ENCODE peak calls at places on chromosomes 6 and 20, in six cellular contexts. J is Panc1, V is SK-N-SH, C is H1, I is HCT116, P is transverse colon. S is an unnamed sample.

GRCh38 chr20:14561733-14562132 is 224.3 kb upstream of the FLRT3 start:
- DNase-seq in J (no peak), V (no peak), C (no peak), I (no peak), P (no peak), S (no peak)

GRCh38 chr6:88611721-88612120 is 351.7 kb downstream of the RNGTT start:
- DNase-seq in J (no peak), V (no peak), C (no peak), I (no peak), P (no peak), S (no peak)

GRCh38 chr6:11783524-11784064 is 5.0 kb upstream of the ADTRP start:
- DNase-seq in J (no peak), V (no peak), C (no peak), I (no peak), P (no peak), S (no peak)

GRCh38 chr6:3276174-3277167 is 17.7 kb downstream of the PSMG4 start:
- DNase-seq in J (no peak), V (no peak), C (no peak), I (no peak), P (no peak), S (no peak)

GRCh38 chr20:64188682-64189529 is 24.7 kb downstream of the MYT1 start:
- DNase-seq in J (no peak), V (peak), C (peak), I (peak), P (peak), S (no peak)

GRCh38 chr6:25946631-25947030 is 16.0 kb upstream of the TRIM38 start:
- DNase-seq in J (no peak), V (no peak), C (no peak), I (no peak), P (no peak), S (no peak)

GRCh38 chr6:90294008-90294511 is 2.6 kb downstream of the BACH2 start:
- DNase-seq in J (no peak), V (no peak), C (no peak), I (no peak), P (no peak), S (no peak)

GRCh38 chr6:108960601-108961000 is 112.4 kb downstream of the ARMC2 start:
- DNase-seq in J (no peak), V (no peak), C (no peak), I (no peak), P (no peak), S (no peak)

GRCh38 chr20:4894409-4894808 is 106.9 kb downstream of the SLC23A2 start:
- DNase-seq in J (no peak), V (no peak), C (no peak), I (no peak), P (no peak), S (no peak)

GRCh38 chr20:39259010-39259803 is 297.1 kb downstream of the DHX35 start:
- DNase-seq in J (no peak), V (peak), C (no peak), I (no peak), P (no peak), S (no peak)

GRCh38 chr20:51500936-51501335 is 41.6 kb downstream of the NFATC2 start:
- DNase-seq in J (no peak), V (no peak), C (no peak), I (no peak), P (no peak), S (no peak)

GRCh38 chr6:146289816-146290588 is 253.6 kb upstream of the RAB32 start:
- DNase-seq in J (no peak), V (no peak), C (no peak), I (no peak), P (no peak), S (no peak)

GRCh38 chr20:24918579-24919566 is 30.2 kb upstream of the CST7 start:
- DNase-seq in J (no peak), V (no peak), C (no peak), I (no peak), P (no peak), S (no peak)

GRCh38 chr6:103409475-103409874 is 1450.2 kb downstream of the HACE1 start:
- DNase-seq in J (no peak), V (no peak), C (no peak), I (no peak), P (no peak), S (no peak)

GRCh38 chr6:130503146-130503545 is 137.3 kb downstream of the TMEM200A start:
- DNase-seq in J (no peak), V (no peak), C (no peak), I (no peak), P (no peak), S (no peak)

GRCh38 chr6:39439342-39440038 is 117.0 kb upstream of the KCNK16 start:
- DNase-seq in J (no peak), V (no peak), C (no peak), I (no peak), P (no peak), S (no peak)

GRCh38 chr20:41837669-41838224 is 219.6 kb upstream of the CHD6 start:
- DNase-seq in J (no peak), V (peak), C (no peak), I (no peak), P (no peak), S (no peak)

GRCh38 chr20:5149892-5150225 is 23.1 kb downstream of the CDS2 start:
- DNase-seq in J (no peak), V (no peak), C (no peak), I (no peak), P (no peak), S (no peak)

GRCh38 chr20:12345978-12346377 is 428.3 kb downstream of the BTBD3 start:
- DNase-seq in J (no peak), V (no peak), C (no peak), I (no peak), P (no peak), S (no peak)

GRCh38 chr20:19212524-19213502 is at the start of gene SLC24A3:
- DNase-seq in J (no peak), V (peak), C (no peak), I (no peak), P (peak), S (no peak)

GRCh38 chr6:79874531-79875132 is 72.7 kb downstream of the ELOVL4 start:
- DNase-seq in J (no peak), V (no peak), C (no peak), I (no peak), P (no peak), S (no peak)

GRCh38 chr6:78910611-78911134 is 43.3 kb downstream of the IRAK1BP1 start:
- DNase-seq in J (no peak), V (peak), C (peak), I (no peak), P (peak), S (peak)

GRCh38 chr6:11536795-11537194 is 754 bp upstream of the TMEM170B start:
- DNase-seq in J (no peak), V (peak), C (no peak), I (no peak), P (peak), S (no peak)

GRCh38 chr20:5668529-5668868 is 81.7 kb upstream of the SHLD1 start:
- DNase-seq in J (no peak), V (no peak), C (no peak), I (no peak), P (no peak), S (no peak)

GRCh38 chr6:38423746-38424145 is 216.0 kb downstream of the BTBD9 start:
- DNase-seq in J (no peak), V (no peak), C (no peak), I (no peak), P (no peak), S (no peak)

DNA sequence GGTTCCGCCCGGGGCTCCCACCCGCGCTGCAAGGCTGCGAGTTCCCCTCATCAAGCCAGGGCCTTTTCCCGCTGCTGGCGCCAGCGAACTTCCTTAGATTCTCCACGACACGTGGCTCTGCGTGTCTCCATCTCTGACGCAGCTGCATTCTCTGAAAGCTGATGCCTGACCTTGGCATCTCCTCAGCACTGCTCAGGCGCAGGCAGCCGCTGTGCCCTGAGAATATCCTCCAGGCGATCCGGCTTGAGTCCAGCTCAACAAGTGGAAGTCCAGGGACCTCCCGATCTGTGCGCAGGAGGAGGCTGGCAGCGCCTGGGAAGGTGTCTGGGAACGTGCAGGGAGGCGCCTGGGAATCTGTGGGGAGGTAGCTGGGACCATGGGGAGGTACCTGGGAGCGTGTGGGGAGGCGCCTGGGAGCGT is 171.2 kb upstream of the THBS2 start:
- DNase-seq in J (peak), V (peak), C (no peak), I (no peak), P (no peak), S (no peak)
- TF ChIP-seq POLR2AphosphoS5 in J (no peak), V (no peak), C (no peak), I (no peak), P (no peak), S (no peak)

DNA sequence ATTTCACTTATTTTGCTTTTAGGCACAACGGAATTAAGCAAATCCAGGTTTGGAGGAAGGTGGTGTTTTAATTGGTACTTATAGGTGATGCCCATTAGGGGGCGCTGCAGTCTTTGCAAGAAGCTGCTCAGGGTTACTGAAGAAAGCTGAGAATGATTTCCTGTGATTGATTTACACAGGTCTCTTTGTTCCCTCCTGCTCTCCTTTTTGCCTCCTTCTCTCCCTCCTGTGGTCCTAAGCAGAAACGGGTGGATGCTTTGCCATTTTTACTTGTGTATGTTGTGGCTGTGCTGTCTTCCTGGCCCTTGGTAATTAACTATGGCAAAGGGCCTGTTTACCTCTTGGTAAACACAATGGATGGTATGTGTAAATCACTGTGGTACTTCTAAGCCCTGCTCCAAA is 97.8 kb downstream of the ANKS1A start:
- DNase-seq in J (peak), V (peak), C (peak), I (peak), P (peak), S (peak)
- TF ChIP-seq POLR2AphosphoS5 in J (no peak), V (no peak), C (no peak), I (no peak), P (no peak), S (no peak)

DNA sequence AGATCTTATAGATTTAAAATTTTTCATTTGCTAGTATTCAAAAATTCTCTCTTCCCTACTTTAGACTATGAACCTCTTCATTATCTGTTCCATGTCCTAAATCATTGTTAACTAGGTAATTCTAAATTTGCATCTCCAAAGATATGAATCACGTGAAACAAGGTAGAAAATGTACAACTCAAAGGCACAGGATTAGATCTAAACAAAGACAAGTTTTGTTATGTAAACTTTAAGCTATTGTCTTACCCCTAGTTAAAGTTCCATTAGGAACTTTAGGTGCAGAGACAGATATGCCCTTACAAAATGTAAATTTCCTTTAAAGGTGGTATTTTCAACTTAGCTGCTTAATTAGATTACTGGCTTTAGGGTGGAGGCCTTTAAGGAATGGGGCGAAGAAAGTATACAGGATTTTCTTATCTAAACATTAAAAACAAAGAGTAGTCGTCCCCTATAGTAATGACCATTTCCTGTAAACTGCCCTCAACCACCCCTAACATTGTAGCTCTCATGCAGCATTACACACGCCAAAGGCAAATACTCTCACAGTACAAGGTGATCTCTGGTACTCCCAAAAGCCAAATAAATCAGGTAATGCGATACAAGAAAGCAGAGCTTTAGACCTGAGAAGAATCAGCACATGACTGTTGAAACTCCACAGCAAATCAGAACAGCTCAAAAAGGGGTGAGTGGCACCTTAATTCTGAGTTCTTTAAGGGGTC is 57.4 kb upstream of the MRAP2 start:
- DNase-seq in J (no peak), V (no peak), C (no peak), I (no peak), P (no peak), S (peak)
- TF ChIP-seq POLR2AphosphoS5 in J (no peak), V (no peak), C (no peak), I (no peak), P (no peak), S (no peak)

GRCh38 chr6:151240861-151241642 is 1.3 kb downstream of the AKAP12 start:
- DNase-seq in J (no peak), V (peak), C (no peak), I (no peak), P (peak), S (no peak)
- TF ChIP-seq POLR2AphosphoS5 in J (no peak), V (no peak), C (no peak), I (peak), P (peak), S (no peak)

GRCh38 chr20:62593616-62594015 is 48.7 kb upstream of the SLCO4A1 start:
- DNase-seq in J (no peak), V (no peak), C (no peak), I (no peak), P (no peak), S (no peak)

GRCh38 chr20:62596486-62596885 is 45.8 kb upstream of the SLCO4A1 start:
- DNase-seq in J (no peak), V (no peak), C (no peak), I (no peak), P (no peak), S (no peak)

GRCh38 chr20:62596921-62597320 is 45.4 kb upstream of the SLCO4A1 start:
- DNase-seq in J (no peak), V (no peak), C (no peak), I (no peak), P (no peak), S (no peak)

GRCh38 chr20:62595069-62595468 is 47.2 kb upstream of the SLCO4A1 start:
- DNase-seq in J (no peak), V (no peak), C (no peak), I (no peak), P (no peak), S (no peak)

DNA sequence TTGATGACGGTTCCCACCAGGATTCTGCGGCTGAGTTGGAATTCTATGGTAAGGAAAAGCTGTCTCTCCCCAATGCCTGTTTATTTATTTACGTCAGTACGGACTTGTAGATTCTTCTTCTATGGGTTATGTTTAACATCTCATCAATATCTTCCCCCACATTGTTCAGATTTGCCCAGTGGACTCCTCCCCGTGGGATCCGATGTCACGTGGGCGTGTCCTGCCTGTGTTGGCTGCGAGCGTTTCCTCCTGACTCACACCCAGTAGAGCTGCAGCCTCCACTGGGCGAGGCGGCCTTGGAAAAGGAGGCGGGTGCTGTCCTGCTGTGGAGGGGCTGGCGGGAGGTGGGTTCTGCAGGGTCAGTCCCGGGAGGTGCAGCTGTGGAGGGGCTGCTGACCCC is 46.8 kb upstream of the SLCO4A1 start:
- DNase-seq in J (no peak), V (no peak), C (no peak), I (peak), P (peak), S (peak)
- TF ChIP-seq POLR2AphosphoS5 in J (no peak), V (no peak), C (no peak), I (peak), P (no peak), S (no peak)

GRCh38 chr6:13391537-13391936 is 63.2 kb upstream of the TBC1D7 start:
- DNase-seq in J (no peak), V (no peak), C (no peak), I (no peak), P (no peak), S (no peak)
- TF ChIP-seq POLR2AphosphoS5 in J (no peak), V (no peak), C (no peak), I (no peak), P (no peak), S (no peak)

DNA sequence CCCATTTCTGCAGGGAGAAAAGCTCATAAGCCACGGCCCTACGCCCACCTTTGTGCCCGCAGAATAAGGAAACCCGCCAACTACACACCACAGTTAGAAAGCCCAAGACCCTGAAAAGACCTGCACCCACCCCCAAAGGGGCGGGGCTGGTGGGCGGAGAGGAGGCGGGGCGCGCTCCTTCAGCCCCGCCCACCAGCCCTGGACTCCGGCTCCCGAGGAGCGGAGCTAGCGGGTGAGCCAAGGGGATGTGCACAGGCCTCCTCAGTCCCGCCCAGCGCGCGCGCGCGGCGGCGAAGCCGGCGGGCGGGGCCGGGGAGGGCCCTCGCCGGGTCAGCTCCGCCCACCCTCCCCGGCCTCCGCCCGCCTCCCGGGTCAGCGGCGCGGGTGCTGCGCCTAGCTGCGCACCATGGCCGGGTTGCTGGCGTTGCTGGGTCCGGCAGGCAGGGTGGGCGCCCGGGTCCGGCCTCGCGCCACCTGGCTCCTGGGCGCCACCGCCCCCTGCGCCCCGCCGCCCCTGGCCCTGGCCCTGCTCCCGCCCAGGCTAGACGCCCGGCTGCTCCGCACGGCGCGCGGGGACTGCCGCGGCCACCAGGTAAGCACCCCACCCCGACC is at the start of gene FAM210B:
- DNase-seq in J (peak), V (peak), C (peak), I (peak), P (peak), S (peak)
- TF ChIP-seq POLR2AphosphoS5 in J (no peak), V (peak), C (no peak), I (peak), P (peak), S (peak)

GRCh38 chr6:15437090-15437489 is 191.2 kb downstream of the JARID2 start:
- DNase-seq in J (no peak), V (no peak), C (no peak), I (no peak), P (no peak), S (no peak)

GRCh38 chr6:15440040-15440439 is 194.2 kb downstream of the JARID2 start:
- DNase-seq in J (no peak), V (no peak), C (no peak), I (no peak), P (no peak), S (no peak)

GRCh38 chr6:15441982-15442381 is 196.1 kb downstream of the JARID2 start:
- DNase-seq in J (no peak), V (no peak), C (no peak), I (no peak), P (no peak), S (no peak)

GRCh38 chr6:15441215-15441868 is 195.5 kb downstream of the JARID2 start:
- DNase-seq in J (peak), V (peak), C (no peak), I (peak), P (peak), S (peak)

DNA sequence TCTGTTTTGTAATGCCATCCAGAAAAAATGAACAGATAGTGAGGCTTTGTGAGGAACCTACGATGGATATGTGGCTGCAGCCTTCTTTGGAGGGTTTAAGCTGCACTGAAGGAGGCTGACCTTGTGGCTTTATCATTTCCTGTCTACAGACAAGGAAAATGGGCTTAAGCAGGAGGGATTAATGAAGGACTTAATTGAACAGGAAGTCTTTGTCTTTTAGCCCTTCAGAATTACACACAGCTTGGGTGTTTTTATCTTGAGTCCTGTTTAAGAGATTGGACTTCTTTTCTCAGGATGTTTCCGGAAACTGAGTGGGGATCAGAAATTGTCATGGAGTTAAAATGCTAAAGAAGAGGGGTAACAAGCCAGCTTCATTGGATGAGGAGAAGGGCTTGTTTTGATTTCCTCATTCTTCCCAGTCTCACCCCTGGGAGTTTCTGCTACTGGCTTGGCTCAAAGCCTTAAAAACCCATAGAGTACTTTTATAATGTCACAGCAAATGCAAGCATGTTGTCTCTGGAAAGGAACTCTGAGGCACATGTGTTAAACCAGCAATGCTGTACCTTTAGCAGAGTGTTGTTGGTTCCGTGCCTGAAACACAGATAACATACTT is 193.6 kb downstream of the JARID2 start:
- DNase-seq in J (no peak), V (no peak), C (no peak), I (no peak), P (no peak), S (no peak)
- TF ChIP-seq POLR2AphosphoS5 in J (no peak), V (no peak), C (peak), I (no peak), P (no peak), S (no peak)

GRCh38 chr20:3711418-3712043 is 869 bp downstream of the SIGLEC1 start:
- DNase-seq in J (no peak), V (no peak), C (no peak), I (no peak), P (no peak), S (no peak)

GRCh38 chr20:3710703-3711417 is 1.5 kb downstream of the SIGLEC1 start:
- DNase-seq in J (no peak), V (peak), C (peak), I (peak), P (peak), S (peak)

GRCh38 chr20:3710027-3710426 is 2.4 kb downstream of the SIGLEC1 start:
- DNase-seq in J (no peak), V (no peak), C (no peak), I (no peak), P (no peak), S (peak)

GRCh38 chr20:3714092-3714491 is 1.7 kb upstream of the SIGLEC1 start:
- DNase-seq in J (no peak), V (no peak), C (no peak), I (no peak), P (no peak), S (no peak)

GRCh38 chr20:3712279-3712873 is at the start of gene SIGLEC1:
- DNase-seq in J (no peak), V (no peak), C (no peak), I (no peak), P (peak), S (no peak)
- TF ChIP-seq POLR2AphosphoS5 in J (no peak), V (no peak), C (no peak), I (no peak), P (no peak), S (no peak)

S was measured in K562.